ENCODE peak calls at places on chromosomes 4 and X, in ten cellular contexts. C is bronchial epithelial cell, M is MM.1S, H is fibroblast of lung, E is HFF-Myc, W is fibroblast of pulmonary artery, J is cardiac muscle cell, U is lower leg skin, K is thoracic aorta, O is OCI-LY7. A is an unnamed sample.

GRCh38 chr4:158805628-158806471 is 37.0 kb downstream of the FNIP2 start:
- DNase-seq in C (peak; percentile 95), M (no peak), H (no peak), E (no peak), W (no peak), J (no peak), U (peak; percentile 74), K (no peak), O (no peak), A (no peak)

GRCh38 chr4:143375326-143376073 is 38.8 kb downstream of the GAB1 start:
- DNase-seq in C (no peak), M (peak; percentile 71), H (peak; percentile 45), E (no peak), W (peak; percentile 41), J (no peak), U (no peak), K (no peak), O (peak; percentile 86), A (peak; percentile 76)

GRCh38 chr4:7821245-7822165 is 118.2 kb downstream of the AFAP1 start:
- DNase-seq in C (no peak), M (no peak), H (no peak), E (no peak), W (no peak), J (peak; percentile 56), U (no peak), K (no peak), O (no peak), A (peak; percentile 46)

GRCh38 chrX:71256051-71256450 is 2.1 kb upstream of the ZMYM3 start:
- DNase-seq in C (peak; percentile 13), M (no peak), H (no peak), E (no peak), W (peak; percentile 1), J (peak; percentile 27), U (no peak), K (no peak), O (no peak), A (no peak)

GRCh38 chr4:71841336-71841735 is 57.5 kb upstream of the GC start:
- DNase-seq in C (peak; percentile 53), M (no peak), H (no peak), E (no peak), W (no peak), J (no peak), U (no peak), K (no peak), O (no peak), A (no peak)

GRCh38 chr4:36320130-36320902 is 38.9 kb downstream of the DTHD1 start:
- DNase-seq in C (no peak), M (no peak), H (no peak), E (no peak), W (no peak), J (no peak), U (no peak), K (no peak), O (no peak), A (no peak)

GRCh38 chrX:77597090-77597489 is 149.9 kb downstream of the FGF16 start:
- DNase-seq in C (peak; percentile 47), M (no peak), H (peak; percentile 52), E (no peak), W (peak; percentile 59), J (peak; percentile 47), U (no peak), K (no peak), O (no peak), A (peak; percentile 3)

GRCh38 chr4:16001484-16001858 is 38.5 kb upstream of the FGFBP2 start:
- DNase-seq in C (peak; percentile 63), M (peak; percentile 70), H (peak; percentile 77), E (peak; percentile 59), W (peak; percentile 79), J (peak; percentile 83), U (peak; percentile 59), K (peak; percentile 22), O (peak; percentile 75), A (peak; percentile 49)

GRCh38 chr4:115944146-115944905 is 830.9 kb upstream of the NDST4 start:
- DNase-seq in C (no peak), M (no peak), H (no peak), E (no peak), W (no peak), J (no peak), U (no peak), K (no peak), O (no peak), A (no peak)

GRCh38 chrX:106894392-106894909 is 8.7 kb downstream of the RIPPLY1 start:
- DNase-seq in C (peak; percentile 51), M (peak; percentile 69), H (peak; percentile 77), E (peak; percentile 40), W (peak; percentile 80), J (peak; percentile 81), U (no peak), K (no peak), O (peak; percentile 43), A (peak; percentile 85)

GRCh38 chrX:51802917-51803688 is 59.9 kb downstream of the GSPT2 start:
- DNase-seq in C (peak; percentile 50), M (peak; percentile 70), H (peak; percentile 71), E (peak; percentile 26), W (peak; percentile 68), J (peak; percentile 77), U (peak; percentile 14), K (no peak), O (peak; percentile 83), A (peak; percentile 79)

GRCh38 chrX:110180928-110181310 is 137.0 kb downstream of the AMMECR1 start:
- DNase-seq in C (peak; percentile 41), M (no peak), H (peak; percentile 22), E (no peak), W (no peak), J (peak; percentile 11), U (no peak), K (no peak), O (no peak), A (no peak)

GRCh38 chrX:102840871-102841705 is 96.0 kb upstream of the RAB40AL start:
- DNase-seq in C (peak; percentile 36), M (no peak), H (peak; percentile 22), E (no peak), W (peak; percentile 31), J (peak; percentile 18), U (no peak), K (no peak), O (no peak), A (no peak)
- TF ChIP-seq CTCF in C (peak; percentile 10), M (peak; percentile 38), H (peak; percentile 26), E (peak; percentile 22), W (peak; percentile 28), J (peak; percentile 22), U (no peak), K (no peak), O (peak; percentile 51), A (no peak)

DNA sequence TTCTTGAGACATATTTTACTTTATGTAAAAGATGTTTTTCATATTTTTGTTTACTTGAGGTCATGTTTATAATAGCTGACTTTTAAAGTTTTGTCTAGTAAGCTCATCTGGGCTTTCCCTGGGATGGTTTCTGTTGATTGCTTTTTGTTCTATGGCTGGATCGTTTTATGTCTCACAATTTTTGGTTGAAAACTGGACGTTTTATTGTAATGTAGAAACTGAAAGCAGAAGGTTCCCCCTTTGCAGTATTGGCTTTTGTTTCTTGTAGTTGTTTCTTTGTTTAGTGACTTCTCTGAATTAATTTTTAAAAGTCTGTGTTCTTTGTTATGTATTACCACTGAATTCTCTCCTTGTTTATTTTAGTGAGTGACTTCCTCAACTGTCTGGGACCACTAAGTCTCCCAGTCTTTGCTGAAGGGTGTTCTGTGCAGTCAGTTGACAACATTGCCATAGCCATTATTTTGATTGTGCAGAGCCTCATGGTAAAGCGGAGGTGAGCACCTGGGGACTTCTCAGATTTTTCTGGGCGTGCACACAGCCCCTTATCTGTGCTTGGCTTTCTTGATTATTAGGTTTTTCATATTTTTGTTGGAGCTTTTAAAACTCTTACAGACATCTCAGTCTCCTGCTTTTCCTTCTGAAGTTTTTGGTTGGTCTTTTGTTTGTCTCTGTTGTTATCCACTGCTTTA is 31.0 kb downstream of the KDM6A start:
- DNase-seq in C (no peak), M (peak; percentile 19), H (no peak), E (no peak), W (no peak), J (no peak), U (no peak), K (no peak), O (peak; percentile 49), A (no peak)
- H3K4me3 ChIP-seq in C (no peak overlapping the region), M (peak overlapping the region; percentile 20), H (no peak overlapping the region), E (no peak overlapping the region), W (no peak overlapping the region), J (no peak overlapping the region), U (no peak overlapping the region), K (no peak overlapping the region), O (peak overlapping the region; percentile 59), A (no peak overlapping the region)

GRCh38 chrX:84188320-84188834 is 378 bp upstream of the RPS6KA6 start:
- DNase-seq in C (peak; percentile 34), M (peak; percentile 65), H (peak; percentile 65), E (peak; percentile 11), W (peak; percentile 58), J (peak; percentile 61), U (no peak), K (no peak), O (no peak), A (peak; percentile 25)
- TF ChIP-seq CTCF in C (no peak), M (no peak), H (no peak), E (no peak), W (no peak), J (no peak), U (no peak), K (no peak), O (no peak), A (no peak)

DNA sequence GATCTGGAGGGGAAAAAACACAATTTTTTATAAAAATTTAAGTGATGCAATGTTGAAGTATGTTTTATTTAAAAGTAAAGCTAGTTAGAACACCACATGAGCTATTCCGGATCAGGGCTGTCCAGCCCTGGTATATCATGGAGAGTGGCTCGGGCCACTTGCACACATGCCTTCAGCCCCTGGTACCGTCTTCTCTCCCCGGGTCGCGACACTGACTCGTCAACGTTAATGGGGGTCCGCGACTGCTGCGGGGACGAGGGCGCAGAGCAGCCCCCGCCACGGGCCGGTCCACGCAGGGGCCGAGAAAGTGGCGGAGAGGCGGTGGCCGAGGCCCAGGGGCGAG is 204.7 kb downstream of the TENM3 start:
- DNase-seq in C (no peak), M (no peak), H (peak; percentile 23), E (no peak), W (no peak), J (peak; percentile 7), U (no peak), K (no peak), O (no peak), A (peak; percentile 47)
- H3K4me3 ChIP-seq in C (no peak overlapping the region), M (no peak overlapping the region), H (peak overlapping the region; percentile 56), E (peak overlapping the region; percentile 59), W (peak overlapping the region; percentile 61), J (peak overlapping the region; percentile 91), U (peak overlapping the region; percentile 50), K (peak overlapping the region; percentile 79), O (no peak overlapping the region), A (peak overlapping the region; percentile 61)

GRCh38 chr4:19807505-19807904 is 444.2 kb upstream of the SLIT2 start:
- DNase-seq in C (peak; percentile 86), M (no peak), H (peak; percentile 50), E (no peak), W (peak; percentile 73), J (peak; percentile 82), U (no peak), K (no peak), O (no peak), A (peak; percentile 33)

GRCh38 chr4:19806865-19807264 is 444.8 kb upstream of the SLIT2 start:
- DNase-seq in C (no peak), M (no peak), H (no peak), E (no peak), W (no peak), J (no peak), U (no peak), K (no peak), O (no peak), A (no peak)

DNA sequence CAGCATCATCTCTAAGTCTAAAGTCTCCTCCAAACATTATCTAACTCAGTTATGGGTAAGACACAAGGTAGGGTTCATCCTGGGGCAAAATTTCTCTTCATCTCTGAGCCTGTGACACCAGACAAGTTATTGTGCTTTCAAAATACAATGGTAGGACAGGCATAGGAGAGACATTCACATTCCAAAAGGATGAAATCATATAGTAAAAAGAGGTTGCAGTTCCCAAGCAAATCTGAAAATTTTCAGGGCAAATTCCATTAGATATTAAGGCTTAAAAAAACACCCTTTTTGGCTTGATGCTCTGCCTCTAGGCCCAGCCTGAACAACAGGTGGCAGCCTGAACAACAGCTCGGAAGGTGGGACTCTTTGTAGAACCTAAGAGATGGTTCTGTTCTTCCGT is 448.3 kb upstream of the SLIT2 start:
- DNase-seq in C (no peak), M (no peak), H (no peak), E (peak; percentile 2), W (peak; percentile 41), J (no peak), U (no peak), K (no peak), O (no peak), A (no peak)
- TF ChIP-seq CTCF in C (no peak), M (no peak), H (no peak), E (no peak), W (no peak), J (no peak), U (no peak), K (no peak), O (no peak), A (no peak)